ENCODE peak calls at places on chromosomes 5 and 9, in four cellular contexts. One of them, this sample, is unnamed.

GRCh38 chr5:112083623-112084022 is 326.6 kb upstream of the NREP start:
- DNase-seq in NCI-H1417: no peak
- DNase-seq in effector memory CD8-positive, alpha-beta T cell: no peak
- DNase-seq in brain microvascular endothelial cell: no peak
- DNase-seq in this sample: no peak

GRCh38 chr9:15249042-15249818 is 57.8 kb downstream of the TTC39B start:
- DNase-seq in NCI-H1417: no peak
- DNase-seq in effector memory CD8-positive, alpha-beta T cell: no peak
- DNase-seq in brain microvascular endothelial cell: peak
- DNase-seq in this sample: no peak

GRCh38 chr9:92561374-92562329 is 25.9 kb upstream of the ECM2 start:
- DNase-seq in NCI-H1417: no peak
- DNase-seq in effector memory CD8-positive, alpha-beta T cell: no peak
- DNase-seq in brain microvascular endothelial cell: no peak
- DNase-seq in this sample: no peak

GRCh38 chr5:175885813-175886212 is 14.4 kb downstream of the CPLX2 start:
- DNase-seq in NCI-H1417: no peak
- DNase-seq in effector memory CD8-positive, alpha-beta T cell: no peak
- DNase-seq in brain microvascular endothelial cell: no peak
- DNase-seq in this sample: no peak

GRCh38 chr5:55483903-55484302 is 50.9 kb downstream of the PLPP1 start:
- DNase-seq in NCI-H1417: no peak
- DNase-seq in effector memory CD8-positive, alpha-beta T cell: no peak
- DNase-seq in brain microvascular endothelial cell: no peak
- DNase-seq in this sample: no peak

GRCh38 chr9:22033012-22033630 is 24.0 kb upstream of the CDKN2B start:
- DNase-seq in NCI-H1417: no peak
- DNase-seq in effector memory CD8-positive, alpha-beta T cell: no peak
- DNase-seq in brain microvascular endothelial cell: no peak
- DNase-seq in this sample: no peak

GRCh38 chr5:16936150-16937022 is at the start of gene MYO10:
- DNase-seq in NCI-H1417: peak
- DNase-seq in effector memory CD8-positive, alpha-beta T cell: no peak
- DNase-seq in brain microvascular endothelial cell: peak
- DNase-seq in this sample: peak

GRCh38 chr5:76479973-76480667 is 77.0 kb downstream of the IQGAP2 start:
- DNase-seq in NCI-H1417: no peak
- DNase-seq in effector memory CD8-positive, alpha-beta T cell: no peak
- DNase-seq in brain microvascular endothelial cell: no peak
- DNase-seq in this sample: no peak

GRCh38 chr9:94245651-94246050 is 13.4 kb upstream of the ZNF169 start:
- DNase-seq in NCI-H1417: no peak
- DNase-seq in effector memory CD8-positive, alpha-beta T cell: no peak
- DNase-seq in brain microvascular endothelial cell: no peak
- DNase-seq in this sample: no peak

GRCh38 chr5:168669156-168669555 is 90.0 kb upstream of the PANK3 start:
- DNase-seq in NCI-H1417: no peak
- DNase-seq in effector memory CD8-positive, alpha-beta T cell: no peak
- DNase-seq in brain microvascular endothelial cell: no peak
- DNase-seq in this sample: peak

GRCh38 chr9:73869261-73869660 is 627.9 kb upstream of the RORB start:
- DNase-seq in NCI-H1417: peak
- DNase-seq in effector memory CD8-positive, alpha-beta T cell: peak
- DNase-seq in brain microvascular endothelial cell: peak
- DNase-seq in this sample: no peak

GRCh38 chr9:70250221-70250620 is 8.6 kb upstream of the SMC5 start:
- DNase-seq in NCI-H1417: no peak
- DNase-seq in effector memory CD8-positive, alpha-beta T cell: no peak
- DNase-seq in brain microvascular endothelial cell: no peak
- DNase-seq in this sample: no peak

GRCh38 chr5:174303437-174304045 is 258.0 kb downstream of the NSG2 start:
- DNase-seq in NCI-H1417: no peak
- DNase-seq in effector memory CD8-positive, alpha-beta T cell: no peak
- DNase-seq in brain microvascular endothelial cell: no peak
- DNase-seq in this sample: no peak

GRCh38 chr5:144028644-144029043 is 141.8 kb downstream of the YIPF5 start:
- DNase-seq in NCI-H1417: peak
- DNase-seq in effector memory CD8-positive, alpha-beta T cell: no peak
- DNase-seq in brain microvascular endothelial cell: peak
- DNase-seq in this sample: no peak

GRCh38 chr9:128163523-128164331 is 3.7 kb downstream of the BBLN start:
- DNase-seq in NCI-H1417: no peak
- DNase-seq in effector memory CD8-positive, alpha-beta T cell: no peak
- DNase-seq in brain microvascular endothelial cell: no peak
- DNase-seq in this sample: peak

GRCh38 chr9:86303316-86303975 is 21.1 kb upstream of the ISCA1 start:
- DNase-seq in NCI-H1417: no peak
- DNase-seq in effector memory CD8-positive, alpha-beta T cell: no peak
- DNase-seq in brain microvascular endothelial cell: no peak
- DNase-seq in this sample: no peak

GRCh38 chr9:78130004-78130403 is 98.4 kb upstream of the GNAQ start:
- DNase-seq in NCI-H1417: no peak
- DNase-seq in effector memory CD8-positive, alpha-beta T cell: no peak
- DNase-seq in brain microvascular endothelial cell: peak
- DNase-seq in this sample: no peak

GRCh38 chr9:3299872-3300271 is 225.9 kb downstream of the RFX3 start:
- DNase-seq in NCI-H1417: no peak
- DNase-seq in effector memory CD8-positive, alpha-beta T cell: no peak
- DNase-seq in brain microvascular endothelial cell: no peak
- DNase-seq in this sample: no peak

GRCh38 chr5:151298063-151298462 is 5.5 kb downstream of the SLC36A3 start:
- DNase-seq in NCI-H1417: no peak
- DNase-seq in effector memory CD8-positive, alpha-beta T cell: peak
- DNase-seq in brain microvascular endothelial cell: peak
- DNase-seq in this sample: no peak

This sample was measured in spleen.